ENCODE peak calls at places on chromosomes 2 and 18, in eight cellular contexts. D is pancreas, H is H1, E is neuronal stem cell, X is lung, B is mammary epithelial cell, Q is mucosa of descending colon, T is heart left ventricle. L is an unnamed sample.
A peak's percentile ranks its signal among the peaks of the same experiment; 100 is the strongest.

GRCh38 chr2:184597571-184597980 is 753 bp upstream of the ZNF804A start:
- DNase-seq in D (no peak), H (peak; percentile 15), E (peak; percentile 27), X (peak; percentile 28), B (no peak), Q (no peak), T (no peak), L (peak; percentile 68)

GRCh38 chr2:190627881-190628412 is 20.9 kb upstream of the NAB1 start:
- DNase-seq in D (peak; percentile 24), H (no peak), E (no peak), X (no peak), B (no peak), Q (peak; percentile 62), T (peak; percentile 52), L (peak; percentile 46)

GRCh38 chr2:41928593-41928992 is 119.2 kb upstream of the PKDCC start:
- DNase-seq in D (no peak), H (no peak), E (no peak), X (no peak), B (peak; percentile 81), Q (no peak), T (no peak), L (no peak)

GRCh38 chr18:12288406-12288762 is 19.7 kb upstream of the TUBB6 start:
- DNase-seq in D (no peak), H (no peak), E (no peak), X (no peak), B (no peak), Q (no peak), T (no peak), L (no peak)

GRCh38 chr18:78293516-78293915 is 686.1 kb upstream of the SALL3 start:
- DNase-seq in D (no peak), H (no peak), E (no peak), X (no peak), B (no peak), Q (no peak), T (no peak), L (peak; percentile 13)

GRCh38 chr2:48233005-48233404 is 296.9 kb upstream of the STON1 start:
- DNase-seq in D (no peak), H (no peak), E (no peak), X (no peak), B (peak; percentile 89), Q (no peak), T (no peak), L (no peak)

GRCh38 chr2:231643494-231643888 is 50.8 kb downstream of the TEX44 start:
- DNase-seq in D (no peak), H (no peak), E (no peak), X (no peak), B (no peak), Q (no peak), T (no peak), L (no peak)

GRCh38 chr2:29273004-29273703 is 157.9 kb downstream of the CLIP4 start:
- DNase-seq in D (no peak), H (no peak), E (no peak), X (no peak), B (no peak), Q (no peak), T (no peak), L (no peak)

GRCh38 chr18:73896685-73897084 is 250.9 kb downstream of the FBXO15 start:
- DNase-seq in D (no peak), H (no peak), E (no peak), X (no peak), B (no peak), Q (no peak), T (no peak), L (no peak)

GRCh38 chr2:195899226-195899625 is 169.4 kb downstream of the DNAH7 start:
- DNase-seq in D (no peak), H (no peak), E (no peak), X (no peak), B (no peak), Q (no peak), T (no peak), L (no peak)

GRCh38 chr18:62187543-62188378 is 706 bp downstream of the RELCH start:
- DNase-seq in D (peak; percentile 22), H (no peak), E (peak; percentile 30), X (peak; percentile 32), B (peak; percentile 33), Q (no peak), T (peak; percentile 38), L (peak; percentile 64)

GRCh38 chr18:24959100-24959499 is 392.9 kb downstream of the ZNF521 start:
- DNase-seq in D (no peak), H (no peak), E (no peak), X (no peak), B (no peak), Q (no peak), T (no peak), L (no peak)

GRCh38 chr2:56266761-56267411 is 83.1 kb downstream of the CCDC85A start:
- DNase-seq in D (no peak), H (no peak), E (no peak), X (no peak), B (no peak), Q (no peak), T (no peak), L (no peak)

GRCh38 chr2:166727105-166727504 is 161.2 kb upstream of the XIRP2 start:
- DNase-seq in D (no peak), H (no peak), E (no peak), X (no peak), B (no peak), Q (no peak), T (no peak), L (no peak)

GRCh38 chr2:225100856-225101294 is 58.6 kb upstream of the DOCK10 start:
- DNase-seq in D (no peak), H (no peak), E (no peak), X (no peak), B (peak; percentile 81), Q (no peak), T (no peak), L (no peak)

GRCh38 chr2:118255771-118256372 is 167.6 kb downstream of the INSIG2 start:
- DNase-seq in D (no peak), H (no peak), E (peak; percentile 74), X (no peak), B (no peak), Q (no peak), T (no peak), L (peak; percentile 88)

DNA sequence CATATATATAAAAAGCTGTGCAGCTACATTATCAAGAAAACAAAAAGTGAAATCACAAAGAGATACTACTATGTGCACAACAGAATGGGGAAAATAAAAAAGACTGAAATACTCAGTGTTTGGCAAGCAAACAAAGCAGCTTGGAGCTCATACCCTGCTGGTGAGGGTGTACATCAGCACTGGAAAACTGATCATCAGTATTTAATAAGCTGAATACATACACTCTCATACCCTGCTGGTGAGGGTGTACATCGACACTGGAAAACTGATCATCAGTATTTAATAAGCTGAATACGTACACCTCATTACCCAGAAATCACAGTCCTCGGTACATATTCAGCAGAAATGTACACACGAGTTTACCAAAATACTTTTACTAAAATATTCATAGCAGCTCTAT is 220.8 kb downstream of the SPP2 start:
- DNase-seq in D (no peak), H (no peak), E (no peak), X (no peak), B (no peak), Q (no peak), T (no peak), L (no peak)
- H3K4me1 ChIP-seq in D (no peaks in the 10 kb centered on the region), H (no peaks in the 10 kb centered on the region), E (peaks cover 1% of the 10 kb centered on the region), X (no peaks in the 10 kb centered on the region), B (peaks cover 6% of the 10 kb centered on the region), Q (no peaks in the 10 kb centered on the region), T (no peaks in the 10 kb centered on the region), L (peaks cover 14% of the 10 kb centered on the region)

GRCh38 chr18:14914126-14914525 is 166.2 kb downstream of the ANKRD30B start:
- DNase-seq in D (no peak), H (no peak), E (no peak), X (no peak), B (peak; percentile 47), Q (no peak), T (no peak), L (no peak)

GRCh38 chr18:14916181-14916580 is 168.2 kb downstream of the ANKRD30B start:
- DNase-seq in D (no peak), H (no peak), E (no peak), X (no peak), B (no peak), Q (no peak), T (no peak), L (no peak)

GRCh38 chr18:14914771-14915170 is 166.8 kb downstream of the ANKRD30B start:
- DNase-seq in D (no peak), H (no peak), E (no peak), X (no peak), B (peak; percentile 3), Q (no peak), T (no peak), L (no peak)

GRCh38 chr18:14917311-14917710 is 169.3 kb downstream of the ANKRD30B start:
- DNase-seq in D (no peak), H (no peak), E (no peak), X (no peak), B (no peak), Q (no peak), T (no peak), L (no peak)

GRCh38 chr18:14916851-14917250 is 168.9 kb downstream of the ANKRD30B start:
- DNase-seq in D (no peak), H (no peak), E (no peak), X (no peak), B (no peak), Q (no peak), T (no peak), L (no peak)
- H3K9me3 ChIP-seq in D (no peaks in the 10 kb centered on the region), H (peaks cover 97% of the 10 kb centered on the region), E (peaks cover 33% of the 10 kb centered on the region), X (no peaks in the 10 kb centered on the region), B (peaks cover 9% of the 10 kb centered on the region), Q (no peaks in the 10 kb centered on the region), T (no peaks in the 10 kb centered on the region), L (peaks cover 10% of the 10 kb centered on the region)

GRCh38 chr2:19358242-19359020 is at the start of gene OSR1:
- DNase-seq in D (no peak), H (no peak), E (peak; percentile 84), X (no peak), B (peak; percentile 74), Q (peak; percentile 69), T (peak; percentile 72), L (peak; percentile 93)
- H3K4me1 ChIP-seq in D (no peaks in the 10 kb centered on the region), H (peaks cover 49% of the 10 kb centered on the region), E (peaks cover 7% of the 10 kb centered on the region), X (no peaks in the 10 kb centered on the region), B (peaks cover 30% of the 10 kb centered on the region), Q (peaks cover 10% of the 10 kb centered on the region), T (peaks cover 16% of the 10 kb centered on the region), L (peaks cover 35% of the 10 kb centered on the region)

GRCh38 chr2:84234103-84234502 is 225.0 kb downstream of the SUCLG1 start:
- DNase-seq in D (no peak), H (no peak), E (no peak), X (no peak), B (peak; percentile 68), Q (no peak), T (no peak), L (no peak)

GRCh38 chr2:84231474-84231873 is 227.6 kb downstream of the SUCLG1 start:
- DNase-seq in D (no peak), H (no peak), E (no peak), X (no peak), B (no peak), Q (no peak), T (no peak), L (no peak)
- H3K9me3 ChIP-seq in D (no peaks in the 10 kb centered on the region), H (no peaks in the 10 kb centered on the region), E (no peaks in the 10 kb centered on the region), X (no peaks in the 10 kb centered on the region), B (no peaks in the 10 kb centered on the region), Q (no peaks in the 10 kb centered on the region), T (no peaks in the 10 kb centered on the region), L (no peaks in the 10 kb centered on the region)

DNA sequence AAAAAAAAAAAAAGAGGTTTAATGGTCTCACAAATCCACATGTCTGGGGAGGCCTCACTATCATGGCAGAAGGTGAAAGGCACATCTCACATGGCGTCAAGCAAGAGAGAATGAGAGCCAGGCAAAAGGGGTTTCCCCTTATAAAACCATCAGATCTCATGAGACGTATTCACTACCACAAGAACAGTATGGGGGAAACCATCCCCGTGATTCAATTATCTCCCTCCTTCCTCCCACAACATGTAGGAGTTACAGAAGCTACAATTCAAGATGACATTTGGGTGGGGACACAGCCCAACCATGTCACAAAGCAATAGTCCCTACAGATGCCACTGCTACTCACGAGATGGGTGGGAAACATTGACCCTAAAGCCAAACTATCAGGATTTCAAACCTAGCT is 392.7 kb upstream of the ID2 start:
- DNase-seq in D (no peak), H (no peak), E (no peak), X (no peak), B (no peak), Q (no peak), T (no peak), L (no peak)
- H3K4me1 ChIP-seq in D (no peaks in the 10 kb centered on the region), H (no peaks in the 10 kb centered on the region), E (peaks cover 5% of the 10 kb centered on the region), X (no peaks in the 10 kb centered on the region), B (no peaks in the 10 kb centered on the region), Q (no peaks in the 10 kb centered on the region), T (no peaks in the 10 kb centered on the region), L (no peaks in the 10 kb centered on the region)